ENCODE peak calls at places on chromosomes 6 and 20, in seven cellular contexts. R is endothelial cell of umbilical vein, K is GM23248, A is hepatocyte, I is A549, W is H1, M is GM23338. G is an unnamed sample.

GRCh38 chr6:100833972-100834574 is 47.1 kb downstream of the ASCC3 start:
- DNase-seq in R (no peak), K (peak; percentile 49), A (no peak), I (no peak), W (no peak), M (no peak), G (no peak)

GRCh38 chr20:36663026-36663425 is 17.0 kb upstream of the SLA2 start:
- DNase-seq in R (no peak), K (no peak), A (no peak), I (no peak), W (no peak), M (no peak), G (no peak)

GRCh38 chr6:142542704-142543233 is 241.0 kb downstream of the ADGRG6 start:
- DNase-seq in R (no peak), K (peak; percentile 95), A (peak; percentile 61), I (no peak), W (no peak), M (peak; percentile 8), G (peak; percentile 15)

GRCh38 chr6:151241853-151242252 is 2.1 kb downstream of the AKAP12 start:
- DNase-seq in R (no peak), K (no peak), A (no peak), I (no peak), W (no peak), M (no peak), G (no peak)

GRCh38 chr6:163390770-163391169 is 23.7 kb upstream of the QKI start:
- DNase-seq in R (no peak), K (no peak), A (no peak), I (no peak), W (no peak), M (no peak), G (no peak)

GRCh38 chr6:108760158-108761050 is 87.8 kb upstream of the ARMC2 start:
- DNase-seq in R (no peak), K (no peak), A (peak; percentile 49), I (no peak), W (no peak), M (no peak), G (no peak)

GRCh38 chr20:4157516-4157915 is 142.2 kb upstream of the RNF24 start:
- DNase-seq in R (no peak), K (no peak), A (no peak), I (no peak), W (no peak), M (no peak), G (no peak)

GRCh38 chr20:1465470-1466210 is 1.0 kb downstream of the NSFL1C start:
- DNase-seq in R (no peak), K (peak; percentile 59), A (no peak), I (no peak), W (peak; percentile 11), M (peak; percentile 6), G (no peak)

GRCh38 chr20:42875581-42875980 is 314.1 kb downstream of the PTPRT start:
- DNase-seq in R (no peak), K (no peak), A (no peak), I (no peak), W (no peak), M (no peak), G (no peak)

GRCh38 chr6:35663447-35664235 is 25.1 kb downstream of the FKBP5 start:
- DNase-seq in R (peak; percentile 72), K (peak; percentile 86), A (no peak), I (no peak), W (no peak), M (peak; percentile 57), G (no peak)

GRCh38 chr6:136113736-136114173 is 136.4 kb downstream of the MTFR2 start:
- DNase-seq in R (peak; percentile 89), K (peak; percentile 93), A (peak; percentile 79), I (no peak), W (no peak), M (peak; percentile 70), G (no peak)

GRCh38 chr6:33632603-33633039 is 11.5 kb downstream of the ITPR3 start:
- DNase-seq in R (peak; percentile 43), K (peak; percentile 69), A (peak; percentile 64), I (peak; percentile 58), W (peak; percentile 96), M (peak; percentile 95), G (no peak)

GRCh38 chr20:51745804-51746203 is 22.4 kb downstream of the ATP9A start:
- DNase-seq in R (no peak), K (no peak), A (no peak), I (no peak), W (no peak), M (no peak), G (no peak)

GRCh38 chr6:4964675-4965336 is 39.0 kb downstream of the RPP40 start:
- DNase-seq in R (no peak), K (no peak), A (no peak), I (no peak), W (no peak), M (no peak), G (no peak)

GRCh38 chr20:3698511-3699436 is 13.6 kb downstream of the SIGLEC1 start:
- DNase-seq in R (no peak), K (peak; percentile 23), A (no peak), I (no peak), W (no peak), M (no peak), G (no peak)

GRCh38 chr6:152634773-152635172 is 2.4 kb downstream of the SYNE1 start:
- DNase-seq in R (no peak), K (peak; percentile 4), A (no peak), I (no peak), W (no peak), M (no peak), G (no peak)

GRCh38 chr6:69231983-69232382 is 564.8 kb downstream of the LMBRD1 start:
- DNase-seq in R (no peak), K (no peak), A (no peak), I (no peak), W (no peak), M (no peak), G (no peak)

GRCh38 chr6:47780510-47781356 is 1.1 kb upstream of the OPN5 start:
- DNase-seq in R (peak; percentile 86), K (peak; percentile 75), A (peak; percentile 67), I (peak; percentile 33), W (peak; percentile 56), M (peak; percentile 79), G (no peak)

GRCh38 chr20:57428611-57429496 is 37.7 kb downstream of the RBM38 start:
- DNase-seq in R (no peak), K (no peak), A (no peak), I (no peak), W (no peak), M (no peak), G (no peak)

GRCh38 chr6:27494103-27494502 is 21.2 kb upstream of the ZNF184 start:
- DNase-seq in R (no peak), K (no peak), A (no peak), I (no peak), W (no peak), M (no peak), G (no peak)

GRCh38 chr6:157699777-157700636 is 123.0 kb upstream of the SNX9 start:
- DNase-seq in R (no peak), K (no peak), A (no peak), I (no peak), W (no peak), M (no peak), G (no peak)

DNA sequence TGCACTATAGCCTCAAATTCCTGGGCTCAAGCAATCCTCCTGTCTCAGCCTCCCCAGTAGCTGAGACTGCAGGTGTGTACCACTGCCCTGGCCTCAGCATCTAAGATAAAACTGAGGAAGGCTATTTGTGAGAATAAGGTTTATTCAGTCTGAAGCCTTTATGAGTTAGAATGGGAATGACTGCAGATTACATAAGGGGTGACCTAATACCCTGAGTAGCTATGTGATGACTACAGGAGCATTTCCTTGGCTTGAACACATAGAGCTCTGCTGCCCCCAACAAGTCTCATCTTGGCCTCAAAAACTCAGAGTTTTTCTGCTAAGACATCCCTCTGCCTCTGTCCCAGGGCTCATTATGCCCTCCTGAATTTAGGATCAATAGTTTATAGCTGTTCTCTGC is 7.6 kb downstream of the GSS start:
- DNase-seq in R (no peak), K (peak; percentile 91), A (no peak), I (no peak), W (no peak), M (no peak), G (no peak)
- H3K4me2 ChIP-seq in R (no peak overlapping the region), K (peak overlapping the region; percentile 24), A (no peak overlapping the region), I (no peak overlapping the region), W (no peak overlapping the region), M (no peak overlapping the region), G (peak overlapping the region; percentile 30)

DNA sequence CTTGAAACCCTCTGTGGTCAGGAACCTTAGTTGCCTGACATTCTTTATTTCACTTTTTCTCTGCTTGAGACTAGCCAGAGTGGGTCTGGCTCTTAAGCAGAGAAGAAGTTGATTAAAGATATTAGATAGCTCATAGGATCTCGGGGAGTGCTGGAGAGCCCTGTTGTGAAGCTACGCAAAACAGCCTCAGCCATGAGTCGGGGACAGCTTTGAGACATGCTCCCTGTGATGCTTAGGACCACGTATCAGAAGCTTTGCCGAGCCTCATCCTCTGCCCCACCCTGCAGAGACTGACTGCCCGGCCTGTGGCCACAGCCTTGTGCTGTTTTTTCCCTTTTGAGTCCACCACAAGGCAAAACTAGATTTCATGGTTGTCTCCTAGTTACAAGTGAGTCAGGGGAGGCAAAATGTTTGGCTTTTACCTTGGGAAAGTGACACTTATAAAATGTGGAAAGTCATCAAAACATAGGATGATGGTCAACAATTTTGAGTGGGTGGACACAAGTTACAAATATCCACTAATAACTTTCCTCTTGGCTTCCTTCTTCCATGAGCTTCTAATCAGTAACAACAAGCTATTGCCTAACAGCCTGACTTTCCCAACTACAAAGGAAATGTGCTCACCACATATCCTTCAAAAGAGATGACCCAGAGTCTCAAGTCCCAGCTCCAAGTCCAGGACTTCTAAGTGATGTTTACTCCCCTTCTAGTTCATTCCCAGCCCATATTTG is 108.4 kb downstream of the JAG1 start:
- DNase-seq in R (peak; percentile 66), K (peak; percentile 82), A (peak; percentile 66), I (no peak), W (no peak), M (no peak), G (no peak)
- H3K27ac ChIP-seq in R (peak overlapping the region; percentile 27), K (peak overlapping the region; percentile 50), A (peak overlapping the region; percentile 74), I (peak overlapping the region; percentile 56), W (no peak overlapping the region), M (no peak overlapping the region), G (no peak overlapping the region)

GRCh38 chr20:60298647-60299046 is 340.4 kb downstream of the CDH26 start:
- DNase-seq in R (no peak), K (no peak), A (no peak), I (no peak), W (no peak), M (no peak), G (no peak)
- H3K4me1 ChIP-seq in R (no peaks in the 10 kb centered on the region), K (no peaks in the 10 kb centered on the region), A (no peaks in the 10 kb centered on the region), I (no peaks in the 10 kb centered on the region), W (no peaks in the 10 kb centered on the region), M (no peaks in the 10 kb centered on the region), G (peaks cover 6% of the 10 kb centered on the region)

GRCh38 chr6:89346433-89346832 is 6.1 kb downstream of the UBE2J1 start:
- DNase-seq in R (no peak), K (no peak), A (no peak), I (no peak), W (no peak), M (no peak), G (no peak)

GRCh38 chr6:89350281-89351037 is 2.1 kb downstream of the UBE2J1 start:
- DNase-seq in R (peak; percentile 92), K (peak; percentile 24), A (no peak), I (no peak), W (no peak), M (no peak), G (no peak)

GRCh38 chr6:89347825-89348224 is 4.7 kb downstream of the UBE2J1 start:
- DNase-seq in R (peak; percentile 37), K (peak; percentile 44), A (peak; percentile 63), I (no peak), W (no peak), M (no peak), G (no peak)

GRCh38 chr6:89351632-89352328 is 742 bp downstream of the UBE2J1 start:
- DNase-seq in R (peak; percentile 47), K (peak; percentile 38), A (peak; percentile 32), I (peak; percentile 28), W (no peak), M (peak; percentile 53), G (no peak)

GRCh38 chr6:89348372-89348771 is 4.2 kb downstream of the UBE2J1 start:
- DNase-seq in R (no peak), K (peak; percentile 19), A (no peak), I (no peak), W (no peak), M (peak; percentile 23), G (no peak)
- H3K4me2 ChIP-seq in R (no peak overlapping the region), K (peak overlapping the region; percentile 11), A (peak overlapping the region; percentile 31), I (no peak overlapping the region), W (no peak overlapping the region), M (no peak overlapping the region), G (no peak overlapping the region)